ENCODE peak calls at places on chromosome 3, in seven cellular contexts. One of them, this sample, is unnamed.

GRCh38 chr3:42602961-42603360 is 2.5 kb downstream of the NKTR start:
- DNase-seq in GM12891: no peak
- DNase-seq in AG10803: no peak
- DNase-seq in occipital lobe: no peak
- DNase-seq in mammary epithelial cell: no peak
- DNase-seq in CD8-positive, alpha-beta memory T cell: no peak
- DNase-seq in T-helper 17 cell: no peak
- DNase-seq in this sample: no peak

GRCh38 chr3:160870327-160870726 is 114.3 kb downstream of the PPM1L start:
- DNase-seq in GM12891: no peak
- DNase-seq in AG10803: no peak
- DNase-seq in occipital lobe: no peak
- DNase-seq in mammary epithelial cell: no peak
- DNase-seq in CD8-positive, alpha-beta memory T cell: no peak
- DNase-seq in T-helper 17 cell: no peak
- DNase-seq in this sample: no peak

GRCh38 chr3:48000212-48000611 is 16.0 kb downstream of the MAP4 start:
- DNase-seq in GM12891: no peak
- DNase-seq in AG10803: no peak
- DNase-seq in occipital lobe: no peak
- DNase-seq in mammary epithelial cell: no peak
- DNase-seq in CD8-positive, alpha-beta memory T cell: no peak
- DNase-seq in T-helper 17 cell: no peak
- DNase-seq in this sample: no peak

GRCh38 chr3:67610458-67610857 is 44.0 kb downstream of the SUCLG2 start:
- DNase-seq in GM12891: no peak
- DNase-seq in AG10803: peak; percentile 34
- DNase-seq in occipital lobe: no peak
- DNase-seq in mammary epithelial cell: peak; percentile 63
- DNase-seq in CD8-positive, alpha-beta memory T cell: no peak
- DNase-seq in T-helper 17 cell: no peak
- DNase-seq in this sample: no peak

GRCh38 chr3:171984883-171985282 is 54.5 kb upstream of the FNDC3B start:
- DNase-seq in GM12891: no peak
- DNase-seq in AG10803: peak; percentile 47
- DNase-seq in occipital lobe: no peak
- DNase-seq in mammary epithelial cell: no peak
- DNase-seq in CD8-positive, alpha-beta memory T cell: no peak
- DNase-seq in T-helper 17 cell: no peak
- DNase-seq in this sample: no peak

GRCh38 chr3:41508063-41508696 is 308.9 kb downstream of the CTNNB1 start:
- DNase-seq in GM12891: no peak
- DNase-seq in AG10803: no peak
- DNase-seq in occipital lobe: no peak
- DNase-seq in mammary epithelial cell: peak; percentile 91
- DNase-seq in CD8-positive, alpha-beta memory T cell: no peak
- DNase-seq in T-helper 17 cell: no peak
- DNase-seq in this sample: no peak

GRCh38 chr3:10329495-10330015 is 8.6 kb upstream of the SEC13 start:
- DNase-seq in GM12891: no peak
- DNase-seq in AG10803: no peak
- DNase-seq in occipital lobe: no peak
- DNase-seq in mammary epithelial cell: no peak
- DNase-seq in CD8-positive, alpha-beta memory T cell: no peak
- DNase-seq in T-helper 17 cell: no peak
- DNase-seq in this sample: no peak

GRCh38 chr3:31476209-31476608 is 56.5 kb upstream of the STT3B start:
- DNase-seq in GM12891: no peak
- DNase-seq in AG10803: no peak
- DNase-seq in occipital lobe: no peak
- DNase-seq in mammary epithelial cell: peak; percentile 14
- DNase-seq in CD8-positive, alpha-beta memory T cell: no peak
- DNase-seq in T-helper 17 cell: no peak
- DNase-seq in this sample: no peak

GRCh38 chr3:171384101-171384891 is 75.9 kb downstream of the TNIK start:
- DNase-seq in GM12891: no peak
- DNase-seq in AG10803: no peak
- DNase-seq in occipital lobe: no peak
- DNase-seq in mammary epithelial cell: no peak
- DNase-seq in CD8-positive, alpha-beta memory T cell: no peak
- DNase-seq in T-helper 17 cell: no peak
- DNase-seq in this sample: no peak

GRCh38 chr3:194246709-194247349 is 104.3 kb downstream of the CPN2 start:
- DNase-seq in GM12891: no peak
- DNase-seq in AG10803: no peak
- DNase-seq in occipital lobe: no peak
- DNase-seq in mammary epithelial cell: no peak
- DNase-seq in CD8-positive, alpha-beta memory T cell: no peak
- DNase-seq in T-helper 17 cell: no peak
- DNase-seq in this sample: no peak